ENCODE peak calls at places on chromosome 19, in eight cellular contexts. E is stimulated activated CD8-positive, alpha-beta memory T cell treated with anti-CD3 and anti-CD28 coated beads, Interleukin-7, amount 100 ng/mL, for 24 hours; N is T-helper 2 cell; K is C1 segment of cervical spinal cord; I is central memory CD4-positive, alpha-beta T cell; M is AG08396; A is stimulated activated naive B cell treated with anti-CD40 and anti-IgM and Interleukin-4, amounts not matched to agents 10 μg/mL and 1 μg/mL and 100 μg/mL, for 72 hours; Y is neural crest cell. H is an unnamed sample.

GRCh38 chr19:21256722-21257121 is 72.5 kb downstream of the ZNF708 start:
- DNase-seq in Y (no peak), E (no peak), K (no peak), N (no peak), M (peak), I (no peak), A (no peak), H (peak)

GRCh38 chr19:5193192-5193591 is 147.4 kb downstream of the PTPRS start:
- DNase-seq in N (no peak), A (no peak), K (no peak), M (no peak), E (no peak), I (no peak), Y (peak), H (no peak)

GRCh38 chr19:29293736-29294342 is 80.9 kb upstream of the UQCRFS1 start:
- DNase-seq in K (no peak), N (no peak), E (no peak), I (no peak), M (no peak), A (no peak), Y (no peak), H (no peak)

GRCh38 chr19:36246006-36246391 is 31.1 kb downstream of the ZNF146 start:
- DNase-seq in Y (no peak), A (no peak), K (no peak), I (no peak), N (no peak), E (no peak), M (no peak), H (no peak)

GRCh38 chr19:35555301-35556005 is 8.0 kb downstream of the ATP4A start:
- DNase-seq in I (no peak), K (no peak), A (no peak), N (no peak), Y (no peak), E (no peak), M (peak), H (no peak)

GRCh38 chr19:48487944-48488343 is 18.8 kb downstream of the CYTH2 start:
- DNase-seq in M (peak), E (no peak), N (no peak), K (no peak), I (no peak), Y (no peak), A (no peak), H (no peak)

GRCh38 chr19:47998800-47999199 is 4.4 kb downstream of the ELSPBP1 start:
- DNase-seq in K (no peak), A (no peak), Y (no peak), I (no peak), N (no peak), M (no peak), E (no peak), H (no peak)

GRCh38 chr19:48329167-48329891 is 4.0 kb downstream of the EMP3 start:
- DNase-seq in I (peak), A (peak), M (peak), E (no peak), N (peak), K (no peak), Y (no peak), H (peak)

GRCh38 chr19:13843104-13843921 is 33.6 kb upstream of the NANOS3 start:
- DNase-seq in K (no peak), M (peak), I (no peak), N (no peak), E (no peak), A (no peak), Y (no peak), H (no peak)

GRCh38 chr19:49588370-49589122 is 2.4 kb upstream of the PRR12 start:
- DNase-seq in M (no peak), N (no peak), I (peak), Y (no peak), E (no peak), A (no peak), K (no peak), H (no peak)

GRCh38 chr19:3146677-3147100 is 10.9 kb downstream of the GNA15 start:
- DNase-seq in A (peak), Y (peak), M (no peak), N (peak), K (no peak), E (peak), I (peak), H (no peak)

GRCh38 chr19:29699861-29700260 is 15.2 kb downstream of the C19orf12 start:
- DNase-seq in N (no peak), E (no peak), K (no peak), M (no peak), A (no peak), I (no peak), Y (no peak), H (no peak)

GRCh38 chr19:2426661-2427322 is 594 bp downstream of the TIMM13 start:
- DNase-seq in M (peak), I (peak), Y (peak), K (no peak), N (no peak), A (no peak), E (no peak), H (peak)

GRCh38 chr19:40862333-40862732 is 12.1 kb upstream of the CYP2A6 start:
- DNase-seq in N (no peak), M (no peak), I (no peak), A (no peak), E (no peak), K (no peak), Y (no peak), H (no peak)

H was measured in HL-60.